ENCODE peak calls at places on chromosome 15, in four cellular contexts. Q is HCT116, F is AG09309, U is kidney. X is an unnamed sample.
A peak's percentile ranks its signal among the peaks of the same experiment; 100 is the strongest.

GRCh38 chr15:97561529-97561928 is 399.0 kb upstream of the ARRDC4 start:
- DNase-seq in Q (no peak), F (no peak), U (no peak), X (no peak)

GRCh38 chr15:41958002-41958420 is 14.3 kb downstream of the EHD4 start:
- DNase-seq in Q (no peak), F (no peak), U (no peak), X (no peak)

GRCh38 chr15:71288348-71288955 is 173.2 kb downstream of the THSD4 start:
- DNase-seq in Q (no peak), F (no peak), U (no peak), X (no peak)

GRCh38 chr15:72421484-72421883 is 23.4 kb downstream of the TMEM202 start:
- DNase-seq in Q (no peak), F (no peak), U (no peak), X (no peak)

GRCh38 chr15:70033529-70034140 is 64.1 kb downstream of the TLE3 start:
- DNase-seq in Q (no peak), F (peak; percentile 2), U (peak; percentile 67), X (no peak)

GRCh38 chr15:90901799-90902655 is 1.1 kb upstream of the MAN2A2 start:
- DNase-seq in Q (peak; percentile 49), F (peak; percentile 13), U (peak; percentile 90), X (peak; percentile 46)

GRCh38 chr15:84001037-84001436 is 234.5 kb upstream of the GOLGA6L4 start:
- DNase-seq in Q (no peak), F (no peak), U (no peak), X (peak; percentile 42)

GRCh38 chr15:77851696-77852095 is 219.0 kb upstream of the LINGO1 start:
- DNase-seq in Q (no peak), F (no peak), U (peak; percentile 81), X (no peak)

GRCh38 chr15:72492733-72493132 is 18.6 kb downstream of the ARIH1 start:
- DNase-seq in Q (no peak), F (no peak), U (no peak), X (no peak)

GRCh38 chr15:100186366-100186765 is 155.4 kb downstream of the ADAMTS17 start:
- DNase-seq in Q (no peak), F (no peak), U (peak; percentile 15), X (no peak)

GRCh38 chr15:38578626-38579025 is 14.0 kb upstream of the RASGRP1 start:
- DNase-seq in Q (no peak), F (no peak), U (no peak), X (no peak)

GRCh38 chr15:42704492-42704926 is 32.4 kb downstream of the CDAN1 start:
- DNase-seq in Q (peak; percentile 47), F (peak; percentile 31), U (no peak), X (peak; percentile 56)

GRCh38 chr15:40344631-40345120 is 3.9 kb upstream of the CCDC9B start:
- DNase-seq in Q (no peak), F (no peak), U (peak; percentile 78), X (no peak)

GRCh38 chr15:88174571-88174970 is 82.0 kb downstream of the NTRK3 start:
- DNase-seq in Q (no peak), F (no peak), U (no peak), X (no peak)

GRCh38 chr15:22933641-22934061 is 46.5 kb downstream of the CYFIP1 start:
- DNase-seq in Q (no peak), F (no peak), U (no peak), X (no peak)

GRCh38 chr15:43270676-43271306 is 4.1 kb upstream of the TGM5 start:
- DNase-seq in Q (no peak), F (no peak), U (no peak), X (no peak)

GRCh38 chr15:45546789-45547188 is 24.2 kb upstream of the SLC30A4 start:
- DNase-seq in Q (no peak), F (no peak), U (no peak), X (no peak)

GRCh38 chr15:78033864-78034263 is 43.6 kb downstream of the TBC1D2B start:
- DNase-seq in Q (no peak), F (no peak), U (no peak), X (no peak)

GRCh38 chr15:60379466-60380274 is 18.1 kb downstream of the ANXA2 start:
- DNase-seq in Q (peak; percentile 81), F (peak; percentile 99), U (no peak), X (no peak)

GRCh38 chr15:30038667-30039523 is 43.9 kb upstream of the GOLGA8J start:
- DNase-seq in Q (no peak), F (no peak), U (no peak), X (no peak)

GRCh38 chr15:90818251-90819210 is 49.9 kb upstream of the FURIN start:
- DNase-seq in Q (no peak), F (no peak), U (no peak), X (no peak)

GRCh38 chr15:63939531-63940130 is 105.9 kb upstream of the HERC1 start:
- DNase-seq in Q (no peak), F (peak; percentile 14), U (no peak), X (no peak)

GRCh38 chr15:83943043-83943442 is 289.1 kb downstream of the ADAMTSL3 start:
- DNase-seq in Q (no peak), F (no peak), U (no peak), X (no peak)

GRCh38 chr15:91552555-91552954 is 301.0 kb upstream of the SLCO3A1 start:
- DNase-seq in Q (no peak), F (no peak), U (no peak), X (no peak)

GRCh38 chr15:82129769-82130168 is 84.0 kb upstream of the MEX3B start:
- DNase-seq in Q (no peak), F (peak; percentile 83), U (no peak), X (no peak)

GRCh38 chr15:78509726-78510312 is 2.4 kb downstream of the HYKK start:
- DNase-seq in Q (no peak), F (no peak), U (no peak), X (no peak)

GRCh38 chr15:98840010-98840409 is 167.6 kb downstream of the PGPEP1L start:
- DNase-seq in Q (no peak), F (no peak), U (no peak), X (no peak)

GRCh38 chr15:96878129-96878528 is 547.6 kb downstream of the NR2F2 start:
- DNase-seq in Q (no peak), F (no peak), U (no peak), X (no peak)

GRCh38 chr15:42996871-42997270 is 76.3 kb upstream of the TTBK2 start:
- DNase-seq in Q (no peak), F (no peak), U (no peak), X (no peak)

GRCh38 chr15:92915766-92916435 is 15.8 kb downstream of the CHD2 start:
- DNase-seq in Q (no peak), F (no peak), U (no peak), X (no peak)

GRCh38 chr15:39595621-39596221 is 14.8 kb downstream of the THBS1 start:
- DNase-seq in Q (no peak), F (peak; percentile 93), U (no peak), X (no peak)

GRCh38 chr15:83380682-83381081 is 66.5 kb upstream of the SH3GL3 start:
- DNase-seq in Q (peak; percentile 69), F (peak; percentile 7), U (no peak), X (peak; percentile 8)

GRCh38 chr15:50181206-50181982 is 602 bp upstream of the SLC27A2 start:
- DNase-seq in Q (no peak), F (no peak), U (no peak), X (no peak)

GRCh38 chr15:42118650-42119531 is 24.5 kb upstream of the PLA2G4D start:
- DNase-seq in Q (no peak), F (no peak), U (no peak), X (peak; percentile 85)

GRCh38 chr15:62068787-62069170 is 2.0 kb downstream of the C2CD4A start:
- DNase-seq in Q (no peak), F (no peak), U (no peak), X (no peak)

GRCh38 chr15:62069551-62069950 is 2.8 kb downstream of the C2CD4A start:
- DNase-seq in Q (no peak), F (no peak), U (no peak), X (no peak)

GRCh38 chr15:62067448-62068044 is 769 bp downstream of the C2CD4A start:
- DNase-seq in Q (no peak), F (no peak), U (peak; percentile 77), X (no peak)

GRCh38 chr15:62066663-62067447 is at the start of gene C2CD4A:
- DNase-seq in Q (peak; percentile 70), F (no peak), U (peak; percentile 95), X (no peak)

GRCh38 chr15:62068071-62068786 is 1.5 kb downstream of the C2CD4A start:
- DNase-seq in Q (no peak), F (no peak), U (peak; percentile 88), X (no peak)
- TF ChIP-seq CTCF in Q (no peak), F (no peak), U (no peak), X (no peak)

DNA sequence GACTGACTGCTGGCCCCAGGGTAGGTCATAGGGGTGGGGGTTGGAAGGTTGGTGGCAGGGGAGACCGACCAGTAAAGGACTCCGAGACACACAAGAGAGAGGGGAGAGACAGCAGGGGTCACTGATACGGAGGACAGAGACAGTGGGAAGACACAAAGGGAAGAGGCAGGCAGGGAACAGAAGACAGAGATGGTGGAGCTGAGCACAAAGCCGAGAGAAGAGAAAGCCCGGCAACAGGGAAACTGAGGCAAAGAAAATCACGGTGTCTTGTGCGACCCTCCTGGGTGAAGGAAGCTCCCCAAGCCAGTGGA is 502 bp downstream of the RASL12 start:
- DNase-seq in Q (no peak), F (no peak), U (no peak), X (no peak)
- H3K4me3 ChIP-seq in Q (no peak overlapping the region), F (no peak overlapping the region), U (peak overlapping the region; percentile 33), X (no peak overlapping the region)

GRCh38 chr15:74865316-74865715 is 7.8 kb downstream of the SCAMP2 start:
- DNase-seq in Q (no peak), F (no peak), U (no peak), X (no peak)

GRCh38 chr15:74867562-74868458 is 5.4 kb downstream of the SCAMP2 start:
- DNase-seq in Q (no peak), F (no peak), U (no peak), X (no peak)

GRCh38 chr15:74866090-74866489 is 7.1 kb downstream of the SCAMP2 start:
- DNase-seq in Q (no peak), F (no peak), U (no peak), X (no peak)

GRCh38 chr15:74858366-74858735 is 14.8 kb downstream of the SCAMP2 start:
- DNase-seq in Q (no peak), F (no peak), U (no peak), X (no peak)

GRCh38 chr15:74863239-74864056 is 9.7 kb downstream of the SCAMP2 start:
- DNase-seq in Q (no peak), F (no peak), U (no peak), X (no peak)
- TF ChIP-seq CTCF in Q (no peak), F (no peak), U (no peak), X (no peak)

DNA sequence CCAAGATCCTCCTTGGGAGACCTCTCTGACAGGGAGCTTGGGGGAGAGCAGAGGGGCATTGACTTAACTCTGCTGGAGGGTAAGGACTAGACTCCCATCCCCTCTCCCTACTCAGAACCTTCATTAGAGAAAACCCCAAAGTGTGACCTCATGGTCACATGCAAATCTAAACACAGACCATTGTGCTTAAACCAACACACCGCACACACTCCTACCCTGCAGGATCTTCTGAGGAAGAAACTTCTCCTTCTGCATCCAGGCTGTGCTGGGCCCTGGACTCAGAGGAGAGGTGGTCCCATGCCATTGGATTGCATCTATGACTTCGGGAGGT is 797 bp upstream of the PARP16 start:
- DNase-seq in Q (no peak), F (no peak), U (no peak), X (no peak)
- H3K4me3 ChIP-seq in Q (no peak overlapping the region), F (no peak overlapping the region), U (no peak overlapping the region), X (peak overlapping the region; percentile 71)

GRCh38 chr15:85760531-85761371 is 34.0 kb downstream of the KLHL25 start:
- DNase-seq in Q (no peak), F (no peak), U (peak; percentile 66), X (no peak)
- TF ChIP-seq CTCF in Q (peak; percentile 13), F (no peak), U (no peak), X (peak; percentile 17)